ENCODE peak calls at places on chromosome 18, in nine cellular contexts. R is D341Med; D is activated naive CD8-positive, alpha-beta T cell treated with anti-CD3 and anti-CD28 coated beads, Interleukin-2, amount 10 ng/mL, durations not matched to agents 7 days and 5 days; N is NCI-H2171 treated with DMSO at 0.1 percent for 48 hours; E is skeletal muscle cell; K is mesothelial cell of epicardium; L is trophoblast cell; U is T-helper 2 cell; H is stimulated activated CD4-positive, alpha-beta T cell treated with anti-CD3 and anti-CD28 coated beads, Interleukin-1b, Interleukin-23, amount 100 ng/mL, for 1 hour. W is an unnamed sample.

GRCh38 chr18:26536032-26536431 is 12.3 kb downstream of the KCTD1 start:
- DNase-seq in R (no peak), D (no peak), N (no peak), E (no peak), K (no peak), L (no peak), U (no peak), H (no peak), W (no peak)

GRCh38 chr18:37249895-37250618 is 315.5 kb downstream of the CELF4 start:
- DNase-seq in R (no peak), D (no peak), N (no peak), E (no peak), K (no peak), L (no peak), U (no peak), H (no peak), W (no peak)

GRCh38 chr18:52722904-52723303 is 382.9 kb downstream of the DCC start:
- DNase-seq in R (no peak), D (no peak), N (no peak), E (no peak), K (no peak), L (no peak), U (no peak), H (no peak), W (no peak)

GRCh38 chr18:13629841-13630747 is 96.3 kb downstream of the FAM210A start:
- DNase-seq in R (peak; percentile 90), D (no peak), N (peak; percentile 74), E (peak; percentile 16), K (no peak), L (peak; percentile 55), U (no peak), H (peak; percentile 29), W (peak; percentile 68)

GRCh38 chr18:57443247-57443646 is 8.1 kb downstream of the ONECUT2 start:
- DNase-seq in R (no peak), D (no peak), N (no peak), E (no peak), K (no peak), L (no peak), U (no peak), H (no peak), W (no peak)

GRCh38 chr18:49861659-49862058 is 48.3 kb upstream of the ACAA2 start:
- DNase-seq in R (no peak), D (no peak), N (peak; percentile 5), E (no peak), K (no peak), L (peak; percentile 26), U (no peak), H (no peak), W (no peak)

GRCh38 chr18:77023115-77023782 is 109.3 kb downstream of the MBP start:
- DNase-seq in R (no peak), D (no peak), N (no peak), E (peak; percentile 5), K (no peak), L (no peak), U (no peak), H (no peak), W (no peak)

GRCh38 chr18:59918320-59918755 is 18.5 kb downstream of the PMAIP1 start:
- DNase-seq in R (peak; percentile 79), D (no peak), N (peak; percentile 97), E (no peak), K (no peak), L (no peak), U (no peak), H (no peak), W (no peak)

GRCh38 chr18:36593001-36593400 is 235.8 kb downstream of the TPGS2 start:
- DNase-seq in R (no peak), D (no peak), N (no peak), E (no peak), K (no peak), L (peak; percentile 60), U (no peak), H (no peak), W (no peak)

GRCh38 chr18:25496544-25496943 is 144.6 kb upstream of the ZNF521 start:
- DNase-seq in R (no peak), D (no peak), N (no peak), E (no peak), K (no peak), L (no peak), U (no peak), H (no peak), W (no peak)

GRCh38 chr18:70450658-70451253 is 161.9 kb downstream of the SOCS6 start:
- DNase-seq in R (no peak), D (no peak), N (no peak), E (no peak), K (no peak), L (peak; percentile 14), U (no peak), H (no peak), W (no peak)

W was measured in D721Med.